ENCODE peak calls at places on chromosomes 13 and 19, in five cellular contexts. F is IMR-90, E is neuronal stem cell, K is H1, U is mesenchymal stem cell. Q is an unnamed sample.
A peak's percentile ranks its signal among the peaks of the same experiment; 100 is the strongest.

GRCh38 chr13:110329798-110330461 is 22.8 kb downstream of the COL4A2 start:
- DNase-seq in F (peak; percentile 93), E (no peak), K (no peak), U (no peak), Q (no peak)

GRCh38 chr19:16604615-16605014 is 23.4 kb downstream of the MED26 start:
- DNase-seq in F (no peak), E (no peak), K (no peak), U (no peak), Q (no peak)

GRCh38 chr19:44587863-44588752 is 25.3 kb upstream of the IGSF23 start:
- DNase-seq in F (peak; percentile 96), E (no peak), K (no peak), U (peak; percentile 92), Q (peak; percentile 69)

GRCh38 chr13:36211567-36211966 is 2.8 kb downstream of the SOHLH2 start:
- DNase-seq in F (no peak), E (no peak), K (no peak), U (no peak), Q (no peak)

GRCh38 chr13:45456196-45456972 is 8.4 kb upstream of the COG3 start:
- DNase-seq in F (peak; percentile 69), E (no peak), K (no peak), U (no peak), Q (peak; percentile 45)

GRCh38 chr13:96033220-96034015 is 19.8 kb downstream of the UGGT2 start:
- DNase-seq in F (no peak), E (no peak), K (no peak), U (no peak), Q (no peak)

GRCh38 chr19:34732548-34733255 is 1.3 kb upstream of the ZNF181 start:
- DNase-seq in F (no peak), E (no peak), K (no peak), U (no peak), Q (no peak)

GRCh38 chr19:35710784-35711723 is 6.7 kb downstream of the ZBTB32 start:
- DNase-seq in F (no peak), E (no peak), K (no peak), U (no peak), Q (no peak)

GRCh38 chr19:44499962-44500949 is at the start of gene ZNF180:
- DNase-seq in F (peak; percentile 90), E (peak; percentile 98), K (peak; percentile 97), U (peak; percentile 95), Q (peak; percentile 95)

GRCh38 chr19:17555929-17556813 is 722 bp downstream of the COLGALT1 start:
- DNase-seq in F (peak; percentile 44), E (peak; percentile 27), K (no peak), U (peak; percentile 66), Q (peak; percentile 60)

GRCh38 chr13:107205318-107206112 is 637.6 kb upstream of the ARGLU1 start:
- DNase-seq in F (peak; percentile 66), E (peak; percentile 58), K (peak; percentile 10), U (peak; percentile 73), Q (peak; percentile 76)

GRCh38 chr13:44583126-44583525 is 7.0 kb upstream of the TSC22D1 start:
- DNase-seq in F (peak; percentile 47), E (no peak), K (no peak), U (no peak), Q (peak; percentile 21)

GRCh38 chr13:32264407-32264806 is 50.8 kb downstream of the ZAR1L start:
- DNase-seq in F (peak; percentile 55), E (no peak), K (no peak), U (peak; percentile 70), Q (no peak)

GRCh38 chr19:10363789-10364281 is 16.5 kb downstream of the TYK2 start:
- DNase-seq in F (no peak), E (no peak), K (no peak), U (no peak), Q (peak; percentile 29)

GRCh38 chr19:58581227-58582141 is 8.3 kb upstream of the MZF1 start:
- DNase-seq in F (peak; percentile 91), E (peak; percentile 76), K (peak; percentile 92), U (peak; percentile 93), Q (peak; percentile 77)

GRCh38 chr13:42380420-42381164 is 108.6 kb downstream of the AKAP11 start:
- DNase-seq in F (no peak), E (no peak), K (no peak), U (no peak), Q (no peak)

GRCh38 chr19:17183271-17183757 is 31.8 kb upstream of the USE1 start:
- DNase-seq in F (no peak), E (no peak), K (no peak), U (no peak), Q (no peak)

GRCh38 chr19:28472843-28473242 is 740.1 kb downstream of the UQCRFS1 start:
- DNase-seq in F (no peak), E (no peak), K (no peak), U (no peak), Q (peak; percentile 8)

GRCh38 chr19:43739836-43740235 is 14.9 kb downstream of the SMG9 start:
- DNase-seq in F (no peak), E (no peak), K (no peak), U (no peak), Q (peak; percentile 64)

GRCh38 chr13:31437975-31438374 is 238.2 kb downstream of the B3GLCT start:
- DNase-seq in F (no peak), E (no peak), K (no peak), U (no peak), Q (peak; percentile 45)

GRCh38 chr19:30518965-30519606 is 146.9 kb downstream of the ZNF536 start:
- DNase-seq in F (no peak), E (no peak), K (no peak), U (no peak), Q (no peak)

GRCh38 chr13:114115191-114115671 is 17.2 kb downstream of the RASA3 start:
- DNase-seq in F (peak; percentile 94), E (no peak), K (no peak), U (peak; percentile 94), Q (peak; percentile 31)

GRCh38 chr19:11984986-11985385 is 20.1 kb downstream of the ZNF763 start:
- DNase-seq in F (no peak), E (no peak), K (no peak), U (no peak), Q (no peak)

GRCh38 chr19:52936151-52936957 is 13.1 kb upstream of the ZNF888 start:
- DNase-seq in F (no peak), E (no peak), K (no peak), U (no peak), Q (peak; percentile 55)

GRCh38 chr19:50909240-50910070 is 1.7 kb downstream of the KLK4 start:
- DNase-seq in F (no peak), E (peak; percentile 94), K (peak; percentile 95), U (no peak), Q (no peak)

GRCh38 chr13:77896536-77896935 is 22.1 kb downstream of the EDNRB start:
- DNase-seq in F (peak; percentile 32), E (no peak), K (no peak), U (peak; percentile 38), Q (no peak)

GRCh38 chr13:27358420-27358819 is 66.0 kb upstream of the GTF3A start:
- DNase-seq in F (no peak), E (no peak), K (no peak), U (no peak), Q (no peak)
- H2BK120ac ChIP-seq in F (peak overlapping the region; percentile 10), E (no peak overlapping the region), K (no peak overlapping the region), U (no peak overlapping the region), Q (no peak overlapping the region)

GRCh38 chr19:56623006-56623405 is 20.0 kb upstream of the SMIM17 start:
- DNase-seq in F (no peak), E (no peak), K (no peak), U (no peak), Q (no peak)
- H3K9me3 ChIP-seq in F (peaks cover 73% of the 10 kb centered on the region), E (peaks cover 22% of the 10 kb centered on the region), K (peaks cover 73% of the 10 kb centered on the region), U (peaks cover 71% of the 10 kb centered on the region), Q (peaks cover 43% of the 10 kb centered on the region)

DNA sequence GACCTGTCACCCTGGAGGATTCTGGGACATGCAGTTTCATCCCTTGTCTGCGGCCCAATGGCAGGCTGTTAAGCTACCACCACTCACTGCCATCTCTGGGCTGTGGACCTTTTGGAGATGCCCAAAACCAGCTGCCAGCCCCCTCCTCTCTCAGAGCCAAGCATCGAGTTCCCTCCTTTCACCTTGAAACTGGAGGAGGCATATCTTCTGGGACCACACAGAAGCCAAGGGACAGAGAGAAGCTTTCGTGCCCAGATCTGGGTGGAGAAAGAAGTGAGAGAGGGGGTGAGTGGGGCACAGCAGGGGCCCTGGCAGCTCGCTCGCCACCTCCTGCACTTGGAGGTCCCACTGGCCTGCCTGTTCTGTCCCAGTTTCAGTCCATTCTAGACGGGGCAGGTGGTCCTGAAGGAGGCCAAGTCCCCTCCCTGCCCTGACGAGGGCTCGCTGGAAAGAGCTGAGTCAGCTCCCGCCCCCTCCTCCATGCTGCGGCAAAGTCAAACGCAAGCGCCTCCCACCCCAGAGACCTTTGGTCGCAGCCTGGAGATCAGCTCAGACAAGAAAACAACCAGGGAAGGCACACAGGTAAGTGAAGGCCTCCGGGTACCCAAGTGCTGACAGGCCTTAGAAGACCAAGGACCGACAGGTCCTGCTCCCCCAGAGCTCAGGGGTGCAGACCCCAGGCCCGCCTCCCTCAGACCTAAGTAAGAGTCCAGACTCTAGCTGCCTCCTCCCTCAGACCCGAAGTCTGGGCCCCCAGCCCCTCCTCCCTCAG is 3.8 kb downstream of the BCAT2 start:
- DNase-seq in F (peak; percentile 39), E (peak; percentile 68), K (no peak), U (peak; percentile 59), Q (no peak)
- H3K4me3 ChIP-seq in F (no peak overlapping the region), E (no peak overlapping the region), K (no peak overlapping the region), U (no peak overlapping the region), Q (no peak overlapping the region)

GRCh38 chr19:49590071-49590970 is 661 bp upstream of the PRR12 start:
- DNase-seq in F (peak; percentile 95), E (peak; percentile 97), K (peak; percentile 98), U (peak; percentile 98), Q (peak; percentile 96)

GRCh38 chr19:49592486-49593232 is 1.7 kb downstream of the PRR12 start:
- DNase-seq in F (no peak), E (no peak), K (no peak), U (peak; percentile 50), Q (peak; percentile 31)

GRCh38 chr19:49589391-49589790 is 1.6 kb upstream of the PRR12 start:
- DNase-seq in F (no peak), E (no peak), K (no peak), U (no peak), Q (peak; percentile 27)

GRCh38 chr19:49591731-49592485 is 926 bp downstream of the PRR12 start:
- DNase-seq in F (peak; percentile 26), E (no peak), K (no peak), U (peak; percentile 66), Q (peak; percentile 21)

GRCh38 chr19:49590971-49591730 is at the start of gene PRR12:
- DNase-seq in F (peak; percentile 67), E (peak; percentile 73), K (no peak), U (peak; percentile 84), Q (peak; percentile 26)
- H2BK120ac ChIP-seq in F (peak within 1 kb of the TSS; percentile 69), E (peak within 1 kb of the TSS; percentile 94), K (peak within 1 kb of the TSS; percentile 59), U (peak within 1 kb of the TSS; percentile 97), Q (peak within 1 kb of the TSS; percentile 88)

Q was measured in trophoblast cell.